ENCODE peak calls at places on chromosomes 6 and 20, in five cellular contexts. One of them, this sample, is unnamed.

GRCh38 chr6:106161475-106161874 is 75.3 kb downstream of the PRDM1 start:
- DNase-seq in GM12878: no peak
- DNase-seq in SK-N-SH: no peak
- DNase-seq in HepG2: no peak
- DNase-seq in K562: no peak
- DNase-seq in this sample: no peak

GRCh38 chr6:105746539-105746938 is 339.6 kb upstream of the PRDM1 start:
- DNase-seq in GM12878: no peak
- DNase-seq in SK-N-SH: no peak
- DNase-seq in HepG2: no peak
- DNase-seq in K562: peak; percentile 21
- DNase-seq in this sample: no peak

GRCh38 chr6:29597184-29597583 is 12.3 kb downstream of the OR2H2 start:
- DNase-seq in GM12878: no peak
- DNase-seq in SK-N-SH: no peak
- DNase-seq in HepG2: no peak
- DNase-seq in K562: no peak
- DNase-seq in this sample: no peak

GRCh38 chr6:94956910-94957309 is 620.4 kb upstream of the MANEA start:
- DNase-seq in GM12878: no peak
- DNase-seq in SK-N-SH: no peak
- DNase-seq in HepG2: no peak
- DNase-seq in K562: no peak
- DNase-seq in this sample: no peak

GRCh38 chr20:33475381-33476160 is 14.3 kb upstream of the CBFA2T2 start:
- DNase-seq in GM12878: no peak
- DNase-seq in SK-N-SH: no peak
- DNase-seq in HepG2: no peak
- DNase-seq in K562: no peak
- DNase-seq in this sample: no peak

GRCh38 chr6:24910331-24910849 is 25.4 kb downstream of the RIPOR2 start:
- DNase-seq in GM12878: no peak
- DNase-seq in SK-N-SH: peak; percentile 62
- DNase-seq in HepG2: no peak
- DNase-seq in K562: no peak
- DNase-seq in this sample: no peak

GRCh38 chr20:11350126-11351005 is 567.3 kb upstream of the BTBD3 start:
- DNase-seq in GM12878: no peak
- DNase-seq in SK-N-SH: no peak
- DNase-seq in HepG2: no peak
- DNase-seq in K562: no peak
- DNase-seq in this sample: peak; percentile 12

GRCh38 chr20:24783631-24784492 is 165.2 kb upstream of the CST7 start:
- DNase-seq in GM12878: peak; percentile 20
- DNase-seq in SK-N-SH: no peak
- DNase-seq in HepG2: peak; percentile 36
- DNase-seq in K562: no peak
- DNase-seq in this sample: no peak

GRCh38 chr6:144265061-144265357 is 20.1 kb upstream of the UTRN start:
- DNase-seq in GM12878: no peak
- DNase-seq in SK-N-SH: no peak
- DNase-seq in HepG2: peak; percentile 71
- DNase-seq in K562: no peak
- DNase-seq in this sample: no peak

GRCh38 chr6:75719133-75719532 is 29.9 kb upstream of the MYO6 start:
- DNase-seq in GM12878: no peak
- DNase-seq in SK-N-SH: no peak
- DNase-seq in HepG2: no peak
- DNase-seq in K562: no peak
- DNase-seq in this sample: no peak

GRCh38 chr6:55016261-55016660 is 158.1 kb upstream of the HCRTR2 start:
- DNase-seq in GM12878: no peak
- DNase-seq in SK-N-SH: no peak
- DNase-seq in HepG2: no peak
- DNase-seq in K562: no peak
- DNase-seq in this sample: no peak

GRCh38 chr6:11053307-11053706 is 9.2 kb upstream of the ELOVL2 start:
- DNase-seq in GM12878: no peak
- DNase-seq in SK-N-SH: no peak
- DNase-seq in HepG2: no peak
- DNase-seq in K562: no peak
- DNase-seq in this sample: no peak

GRCh38 chr6:76697585-76697984 is 625.1 kb upstream of the IMPG1 start:
- DNase-seq in GM12878: no peak
- DNase-seq in SK-N-SH: peak; percentile 1
- DNase-seq in HepG2: no peak
- DNase-seq in K562: no peak
- DNase-seq in this sample: no peak

GRCh38 chr20:46573788-46574581 is 23.5 kb upstream of the OCSTAMP start:
- DNase-seq in GM12878: no peak
- DNase-seq in SK-N-SH: no peak
- DNase-seq in HepG2: no peak
- DNase-seq in K562: no peak
- DNase-seq in this sample: no peak

GRCh38 chr6:142822882-142823578 is 121.9 kb downstream of the HIVEP2 start:
- DNase-seq in GM12878: no peak
- DNase-seq in SK-N-SH: peak; percentile 16
- DNase-seq in HepG2: no peak
- DNase-seq in K562: peak; percentile 32
- DNase-seq in this sample: peak; percentile 20

GRCh38 chr6:52403627-52404026 is 16.5 kb upstream of the EFHC1 start:
- DNase-seq in GM12878: no peak
- DNase-seq in SK-N-SH: peak; percentile 55
- DNase-seq in HepG2: no peak
- DNase-seq in K562: no peak
- DNase-seq in this sample: no peak

GRCh38 chr20:62362590-62362940 is 4.5 kb downstream of the LAMA5 start:
- DNase-seq in GM12878: no peak
- DNase-seq in SK-N-SH: no peak
- DNase-seq in HepG2: no peak
- DNase-seq in K562: no peak
- DNase-seq in this sample: no peak

GRCh38 chr6:6479706-6480250 is 108.7 kb upstream of the LY86 start:
- DNase-seq in GM12878: no peak
- DNase-seq in SK-N-SH: no peak
- DNase-seq in HepG2: no peak
- DNase-seq in K562: no peak
- DNase-seq in this sample: no peak

GRCh38 chr6:106168097-106168888 is 82.2 kb downstream of the PRDM1 start:
- DNase-seq in GM12878: no peak
- DNase-seq in SK-N-SH: no peak
- DNase-seq in HepG2: no peak
- DNase-seq in K562: no peak
- DNase-seq in this sample: no peak

GRCh38 chr6:15420959-15421438 is 175.1 kb downstream of the JARID2 start:
- DNase-seq in GM12878: no peak
- DNase-seq in SK-N-SH: no peak
- DNase-seq in HepG2: no peak
- DNase-seq in K562: no peak
- DNase-seq in this sample: peak; percentile 51

GRCh38 chr6:13479206-13479797 is 8.1 kb downstream of the GFOD1 start:
- DNase-seq in GM12878: no peak
- DNase-seq in SK-N-SH: no peak
- DNase-seq in HepG2: no peak
- DNase-seq in K562: no peak
- DNase-seq in this sample: no peak

GRCh38 chr6:109265530-109265929 is 116.7 kb downstream of the CD164 start:
- DNase-seq in GM12878: no peak
- DNase-seq in SK-N-SH: no peak
- DNase-seq in HepG2: no peak
- DNase-seq in K562: no peak
- DNase-seq in this sample: no peak

GRCh38 chr20:39800548-39800947 is 838.4 kb downstream of the DHX35 start:
- DNase-seq in GM12878: peak; percentile 26
- DNase-seq in SK-N-SH: no peak
- DNase-seq in HepG2: no peak
- DNase-seq in K562: no peak
- DNase-seq in this sample: no peak
- TF ChIP-seq GABPA in GM12878: no peak
- TF ChIP-seq GABPA in SK-N-SH: no peak
- TF ChIP-seq GABPA in HepG2: no peak
- TF ChIP-seq GABPA in K562: no peak
- TF ChIP-seq GABPA in this sample: no peak

GRCh38 chr6:7542065-7542877 is 800 bp downstream of the DSP start:
- DNase-seq in GM12878: no peak
- DNase-seq in SK-N-SH: peak; percentile 50
- DNase-seq in HepG2: no peak
- DNase-seq in K562: no peak
- DNase-seq in this sample: no peak

GRCh38 chr6:7540595-7540994 is 876 bp upstream of the DSP start:
- DNase-seq in GM12878: no peak
- DNase-seq in SK-N-SH: peak; percentile 19
- DNase-seq in HepG2: no peak
- DNase-seq in K562: no peak
- DNase-seq in this sample: no peak

GRCh38 chr6:7543761-7544424 is 2.4 kb downstream of the DSP start:
- DNase-seq in GM12878: no peak
- DNase-seq in SK-N-SH: no peak
- DNase-seq in HepG2: no peak
- DNase-seq in K562: no peak
- DNase-seq in this sample: no peak

GRCh38 chr6:7542878-7543394 is 1.5 kb downstream of the DSP start:
- DNase-seq in GM12878: no peak
- DNase-seq in SK-N-SH: peak; percentile 42
- DNase-seq in HepG2: peak; percentile 93
- DNase-seq in K562: no peak
- DNase-seq in this sample: no peak

DNA sequence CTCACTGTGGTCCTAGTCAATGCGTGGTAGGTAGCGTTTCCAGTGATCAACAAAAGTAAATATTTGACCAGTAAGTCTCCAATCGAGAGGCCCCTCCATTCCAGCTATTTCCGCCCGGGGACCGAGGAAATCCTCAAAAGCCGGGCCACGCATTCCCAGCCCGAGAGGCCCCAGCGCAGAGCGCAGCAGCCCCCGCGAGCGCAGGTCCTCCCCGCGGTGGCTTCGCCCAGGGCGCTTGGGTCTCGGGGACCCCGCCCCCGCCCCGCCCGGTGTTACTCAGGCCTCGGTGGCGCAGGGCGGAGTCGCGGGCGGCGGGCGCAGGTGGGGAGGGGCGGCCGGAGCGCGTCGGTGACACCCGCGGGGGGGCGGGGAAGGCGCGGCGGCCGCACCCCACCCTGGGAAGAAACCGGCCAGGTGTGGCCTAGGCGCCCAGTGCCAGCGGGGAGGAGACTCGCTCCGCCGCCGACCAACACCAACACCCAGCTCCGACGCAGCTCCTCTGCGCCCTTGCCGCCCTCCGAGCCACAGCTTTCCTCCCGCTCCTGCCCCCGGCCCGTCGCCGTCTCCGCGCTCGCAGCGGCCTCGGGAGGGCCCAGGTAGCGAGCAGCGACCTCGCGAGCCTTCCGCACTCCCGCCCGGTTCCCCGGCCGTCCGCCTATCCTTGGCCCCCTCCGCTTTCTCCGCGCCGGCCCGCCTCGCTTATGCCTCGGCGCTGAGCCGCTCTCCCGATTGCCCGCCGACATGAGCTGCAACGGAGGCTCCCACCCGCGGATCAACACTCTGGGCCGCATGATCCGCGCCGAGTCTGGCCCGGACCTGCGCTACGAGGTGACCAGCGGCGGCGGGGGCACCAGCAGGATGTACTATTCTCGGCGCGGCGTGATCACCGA is at the start of gene DSP:
- DNase-seq in GM12878: no peak
- DNase-seq in SK-N-SH: peak; percentile 36
- DNase-seq in HepG2: peak; percentile 96
- DNase-seq in K562: peak; percentile 74
- DNase-seq in this sample: no peak
- TF ChIP-seq REST in GM12878: no peak
- TF ChIP-seq REST in SK-N-SH: no peak
- TF ChIP-seq REST in HepG2: no peak
- TF ChIP-seq REST in K562: no peak
- TF ChIP-seq REST in this sample: no peak

DNA sequence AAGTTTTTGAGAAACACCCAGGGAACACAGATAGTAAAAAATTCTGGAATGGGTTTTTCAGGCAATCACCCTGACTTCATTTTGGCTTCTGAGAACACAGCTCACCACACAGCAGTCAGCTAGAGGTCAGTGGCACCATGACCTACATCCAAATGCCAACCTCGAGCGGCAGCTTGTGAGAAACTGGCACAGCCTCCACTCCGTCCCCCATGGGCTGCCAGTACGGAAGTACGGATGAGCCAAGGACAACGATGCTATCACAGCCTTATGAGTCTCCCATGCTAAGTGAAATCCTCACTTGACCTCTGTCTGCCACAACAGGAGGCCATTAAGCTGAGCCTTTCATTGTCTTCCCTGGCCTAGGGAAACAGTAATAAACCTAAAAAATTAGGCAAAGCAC is 32.0 kb downstream of the KIF16B start:
- DNase-seq in GM12878: no peak
- DNase-seq in SK-N-SH: no peak
- DNase-seq in HepG2: no peak
- DNase-seq in K562: no peak
- DNase-seq in this sample: no peak
- TF ChIP-seq GABPA in GM12878: no peak
- TF ChIP-seq GABPA in SK-N-SH: no peak
- TF ChIP-seq GABPA in HepG2: no peak
- TF ChIP-seq GABPA in K562: no peak
- TF ChIP-seq GABPA in this sample: no peak

DNA sequence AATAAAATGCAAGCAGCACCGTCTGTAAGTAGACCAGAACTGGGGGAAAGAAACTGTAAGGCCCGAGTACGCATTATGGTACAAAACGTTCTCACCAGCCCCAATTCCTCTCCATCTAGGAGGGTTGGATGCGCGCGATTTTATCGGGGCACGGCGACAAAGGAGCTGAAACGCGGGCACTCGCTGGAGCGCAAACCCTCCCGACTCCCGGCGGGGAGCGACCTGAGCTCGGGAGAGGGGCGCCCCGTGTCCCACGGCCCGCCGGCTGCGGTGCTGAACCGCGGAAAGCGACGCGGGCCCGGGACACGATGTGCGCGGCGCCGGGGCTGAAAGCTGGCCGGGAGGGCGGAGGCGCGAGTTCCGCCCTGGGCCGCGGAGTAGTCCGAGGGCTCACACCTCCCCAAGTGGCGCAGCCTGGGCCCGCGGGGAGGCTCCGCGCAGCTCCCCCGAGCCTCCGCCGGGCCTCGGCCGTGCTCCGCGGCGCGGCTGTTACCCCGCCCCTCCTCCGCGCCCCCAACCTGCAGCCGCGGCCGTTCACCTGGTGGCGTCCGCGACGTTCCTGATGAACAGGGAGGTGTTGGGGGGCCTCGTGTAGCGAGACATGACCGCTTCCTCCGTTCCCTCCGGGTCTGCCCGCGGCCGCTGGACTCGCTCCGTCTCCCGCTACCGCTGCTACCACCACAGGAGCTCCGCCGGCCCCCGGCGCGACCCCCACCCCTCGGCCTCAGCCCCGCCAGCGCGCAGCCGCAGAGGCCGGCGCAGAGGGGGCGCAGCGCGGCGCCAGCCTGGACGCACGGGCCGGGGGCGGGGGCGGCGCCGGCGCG is at the start of gene SRSF12:
- DNase-seq in GM12878: no peak
- DNase-seq in SK-N-SH: peak; percentile 98
- DNase-seq in HepG2: no peak
- DNase-seq in K562: no peak
- DNase-seq in this sample: peak; percentile 50
- TF ChIP-seq REST in GM12878: no peak
- TF ChIP-seq REST in SK-N-SH: no peak
- TF ChIP-seq REST in HepG2: no peak
- TF ChIP-seq REST in K562: no peak
- TF ChIP-seq REST in this sample: no peak

GRCh38 chr6:38443750-38444149 is 196.0 kb downstream of the BTBD9 start:
- DNase-seq in GM12878: no peak
- DNase-seq in SK-N-SH: peak; percentile 42
- DNase-seq in HepG2: no peak
- DNase-seq in K562: no peak
- DNase-seq in this sample: peak; percentile 66
- TF ChIP-seq GABPA in GM12878: no peak
- TF ChIP-seq GABPA in SK-N-SH: no peak
- TF ChIP-seq GABPA in HepG2: no peak
- TF ChIP-seq GABPA in K562: no peak
- TF ChIP-seq GABPA in this sample: no peak